ENCODE peak calls at places on chromosomes 13 and 19, in four cellular contexts. L, U, I and N are unnamed samples.

GRCh38 chr19:10217085-10217484 is 14.0 kb downstream of the S1PR2 start:
- DNase-seq in I (no peak), U (no peak), L (no peak), N (no peak)

GRCh38 chr19:46210634-46211033 is 18.9 kb upstream of the IGFL1 start:
- DNase-seq in I (no peak), L (no peak), U (no peak), N (no peak)

GRCh38 chr19:43503501-43504425 is 783 bp downstream of the PHLDB3 start:
- DNase-seq in U (peak), I (peak), L (peak), N (peak)

GRCh38 chr19:30284209-30284608 is 88.0 kb upstream of the ZNF536 start:
- DNase-seq in U (no peak), I (no peak), L (no peak), N (no peak)

GRCh38 chr19:7988307-7988706 is 17.1 kb downstream of the ELAVL1 start:
- DNase-seq in U (no peak), I (no peak), L (no peak), N (no peak)

GRCh38 chr13:37453246-37453645 is 145.3 kb downstream of the POSTN start:
- DNase-seq in U (peak), I (no peak), L (no peak), N (no peak)

GRCh38 chr13:49456156-49456555 is 12.1 kb downstream of the SETDB2 start:
- DNase-seq in I (no peak), L (no peak), U (peak), N (no peak)

GRCh38 chr19:52603558-52604207 is 33.6 kb downstream of the ZNF701 start:
- DNase-seq in U (peak), L (no peak), I (no peak), N (no peak)

GRCh38 chr19:19040417-19040816 is 7.0 kb downstream of the ARMC6 start:
- DNase-seq in U (peak), L (no peak), I (no peak), N (no peak)

GRCh38 chr13:32538234-32538620 is 368 bp downstream of the N4BP2L2 start:
- DNase-seq in U (peak), I (peak), L (peak), N (no peak)

GRCh38 chr19:9586764-9587163 is 2.5 kb upstream of the ZNF121 start:
- DNase-seq in I (peak), L (peak), U (peak), N (peak)

GRCh38 chr13:46778879-46779278 is 18.1 kb downstream of the ESD start:
- DNase-seq in L (no peak), I (no peak), U (peak), N (no peak)

GRCh38 chr19:58059003-58059671 is at the start of gene ZNF135:
- DNase-seq in L (peak), I (peak), U (peak), N (peak)

GRCh38 chr13:29859971-29860370 is 9.6 kb upstream of the UBL3 start:
- DNase-seq in U (peak), L (no peak), I (no peak), N (no peak)

GRCh38 chr19:10237702-10238101 is 6.6 kb upstream of the S1PR2 start:
- DNase-seq in U (no peak), I (no peak), L (no peak), N (no peak)

GRCh38 chr19:2428756-2429711 is 1.6 kb upstream of the TIMM13 start:
- DNase-seq in U (no peak), I (no peak), L (no peak), N (no peak)

GRCh38 chr19:54190942-54191670 is at the start of gene TSEN34:
- DNase-seq in L (peak), I (peak), U (peak), N (no peak)

GRCh38 chr13:76745246-76746200 is 140.7 kb downstream of the KCTD12 start:
- DNase-seq in U (no peak), I (no peak), L (no peak), N (no peak)

GRCh38 chr13:51000576-51001260 is 91.1 kb downstream of the RNASEH2B start:
- DNase-seq in L (no peak), I (no peak), U (peak), N (no peak)

GRCh38 chr19:6213696-6214585 is 65.8 kb downstream of the MLLT1 start:
- DNase-seq in L (no peak), U (no peak), I (peak), N (no peak)

GRCh38 chr13:26486550-26486949 is 70.9 kb upstream of the WASF3 start:
- DNase-seq in U (no peak), I (no peak), L (no peak), N (no peak)

GRCh38 chr13:27973956-27974662 is 5.0 kb upstream of the CDX2 start:
- DNase-seq in U (no peak), L (no peak), I (peak), N (no peak)

GRCh38 chr19:56015756-56016155 is 29.2 kb downstream of the NLRP5 start:
- DNase-seq in U (peak), L (no peak), I (no peak), N (no peak)

GRCh38 chr13:90485441-90485840 is 862.0 kb upstream of the MIR17HG start:
- DNase-seq in I (no peak), U (peak), L (no peak), N (no peak)

GRCh38 chr19:5641171-5641570 is 18.3 kb downstream of the SAFB start:
- DNase-seq in I (no peak), L (no peak), U (no peak), N (no peak)

GRCh38 chr19:15684828-15685227 is 11.9 kb downstream of the CYP4F12 start:
- DNase-seq in I (no peak), U (no peak), L (no peak), N (no peak)

GRCh38 chr19:35309481-35310279 is 17.7 kb downstream of the MAG start:
- DNase-seq in U (peak), I (no peak), L (no peak), N (no peak)

GRCh38 chr13:98041081-98041820 is 87.8 kb downstream of the IPO5 start:
- DNase-seq in L (no peak), U (peak), I (no peak), N (no peak)

GRCh38 chr19:38913958-38914357 is 2.0 kb upstream of the CCER2 start:
- DNase-seq in L (no peak), I (peak), U (no peak), N (no peak)

GRCh38 chr19:797528-798414 is 519 bp downstream of the PTBP1 start:
- DNase-seq in U (peak), I (peak), L (peak), N (peak)

GRCh38 chr19:46610851-46611770 is 10.0 kb downstream of the CALM3 start:
- DNase-seq in U (no peak), L (no peak), I (peak), N (no peak)

GRCh38 chr13:101283782-101284181 is 132.5 kb downstream of the NALCN start:
- DNase-seq in I (no peak), L (no peak), U (peak), N (no peak)

GRCh38 chr19:18532208-18532890 is 10.5 kb upstream of the ELL start:
- DNase-seq in U (no peak), L (no peak), I (peak), N (no peak)